ENCODE peak calls at places on chromosomes 6 and 20, in seven cellular contexts. H, Y, O, W, R, P and G are unnamed samples.
A peak's percentile ranks its signal among the peaks of the same experiment; 100 is the strongest.

GRCh38 chr20:62122659-62123449 is 579 bp downstream of the LSM14B start:
- DNase-seq in Y (peak; percentile 85), P (peak; percentile 16), O (peak; percentile 11), H (peak; percentile 40), R (peak; percentile 81), W (peak; percentile 45), G (peak; percentile 23)

GRCh38 chr6:2625581-2625980 is 125.1 kb downstream of the MYLK4 start:
- DNase-seq in H (no peak), R (no peak), W (no peak), O (no peak), P (no peak), Y (no peak), G (no peak)

GRCh38 chr6:136351518-136352106 is 62.0 kb upstream of the BCLAF1 start:
- DNase-seq in Y (no peak), P (no peak), H (no peak), R (no peak), W (peak; percentile 16), O (no peak), G (no peak)

GRCh38 chr6:42690151-42690702 is 32.2 kb downstream of the PRPH2 start:
- DNase-seq in H (no peak), O (no peak), Y (no peak), W (no peak), P (no peak), R (no peak), G (no peak)

GRCh38 chr6:31396422-31397152 is 6.8 kb upstream of the MICA start:
- DNase-seq in O (peak; percentile 80), H (peak; percentile 79), R (peak; percentile 81), P (peak; percentile 71), W (peak; percentile 84), Y (peak; percentile 77), G (peak; percentile 78)

GRCh38 chr20:35339007-35339406 is 46.8 kb upstream of the FAM83C start:
- DNase-seq in O (no peak), H (no peak), R (peak; percentile 56), P (no peak), Y (no peak), W (no peak), G (no peak)

GRCh38 chr20:31568773-31569162 is 36.3 kb upstream of the ID1 start:
- DNase-seq in Y (no peak), W (no peak), R (no peak), P (no peak), O (no peak), H (no peak), G (no peak)

GRCh38 chr6:21949211-21949801 is 347.5 kb downstream of the PRL start:
- DNase-seq in P (no peak), H (no peak), R (peak; percentile 60), Y (no peak), W (no peak), O (no peak), G (no peak)

GRCh38 chr20:63183422-63184146 is 32.3 kb downstream of the YTHDF1 start:
- DNase-seq in Y (no peak), R (peak; percentile 82), O (peak; percentile 35), P (peak; percentile 20), W (peak; percentile 80), H (peak; percentile 35), G (peak; percentile 22)

GRCh38 chr6:133435065-133435728 is 194.0 kb downstream of the EYA4 start:
- DNase-seq in P (no peak), R (no peak), W (no peak), H (no peak), Y (peak; percentile 88), O (no peak), G (peak; percentile 23)

GRCh38 chr6:14100098-14100497 is 17.5 kb upstream of the CD83 start:
- DNase-seq in O (no peak), Y (no peak), W (no peak), R (no peak), P (no peak), H (no peak), G (no peak)

GRCh38 chr6:101013612-101014195 is 132.6 kb upstream of the ASCC3 start:
- DNase-seq in Y (no peak), W (no peak), O (no peak), P (no peak), R (no peak), H (no peak), G (no peak)

GRCh38 chr6:128580224-128581110 is 60.1 kb upstream of the PTPRK start:
- DNase-seq in O (no peak), P (peak; percentile 92), R (no peak), Y (no peak), W (no peak), H (no peak), G (no peak)

GRCh38 chr6:158471339-158471738 is 88.6 kb upstream of the TMEM181 start:
- DNase-seq in O (no peak), R (no peak), P (no peak), Y (no peak), H (no peak), W (no peak), G (no peak)
- H3K27me3 ChIP-seq in O (no peaks in the 10 kb centered on the region), R (no peaks in the 10 kb centered on the region), P (no peaks in the 10 kb centered on the region), Y (no peaks in the 10 kb centered on the region), H (no peaks in the 10 kb centered on the region), W (peaks cover 66% of the 10 kb centered on the region), G (no peaks in the 10 kb centered on the region)

GRCh38 chr6:98834060-98835031 is at the start of gene POU3F2:
- DNase-seq in W (peak; percentile 98), H (peak; percentile 54), O (peak; percentile 90), R (peak; percentile 95), Y (peak; percentile 57), P (peak; percentile 19), G (no peak)
- H3K27me3 ChIP-seq in W (peaks cover 96% of the 10 kb centered on the region), H (peaks cover 44% of the 10 kb centered on the region), O (peaks cover 74% of the 10 kb centered on the region), R (peaks cover 19% of the 10 kb centered on the region), Y (peaks cover 88% of the 10 kb centered on the region), P (peaks cover 61% of the 10 kb centered on the region), G (peaks cover 99% of the 10 kb centered on the region)

GRCh38 chr6:28232785-28233184 is 7.7 kb downstream of the ZSCAN9 start:
- DNase-seq in H (no peak), W (no peak), P (no peak), O (no peak), R (no peak), Y (no peak), G (no peak)
- H3K27me3 ChIP-seq in H (no peaks in the 10 kb centered on the region), W (no peaks in the 10 kb centered on the region), P (no peaks in the 10 kb centered on the region), O (no peaks in the 10 kb centered on the region), R (no peaks in the 10 kb centered on the region), Y (no peaks in the 10 kb centered on the region), G (no peaks in the 10 kb centered on the region)

DNA sequence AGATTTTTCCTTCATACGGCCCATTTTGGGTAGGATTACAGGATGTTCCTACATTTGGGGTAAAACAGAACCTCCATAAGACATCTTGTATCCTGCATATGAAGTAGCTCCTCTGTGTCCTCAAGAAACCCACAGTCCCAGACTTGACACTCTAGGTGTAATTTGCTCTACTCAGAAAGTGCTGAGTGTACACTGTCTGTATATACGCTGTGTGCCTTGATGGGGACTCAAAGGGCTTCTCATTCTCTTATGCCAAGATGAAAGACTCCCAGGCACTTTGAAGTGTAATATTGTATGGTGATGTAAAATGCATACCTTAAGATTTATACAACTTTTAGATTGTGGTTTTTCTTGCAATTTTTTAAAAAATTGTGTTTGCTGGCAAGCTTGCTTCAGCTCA is 5.2 kb downstream of the TFAP2D start:
- DNase-seq in W (no peak), O (no peak), R (no peak), H (no peak), P (no peak), Y (no peak), G (no peak)
- H3K27me3 ChIP-seq in W (peaks cover 100% of the 10 kb centered on the region), O (peaks cover 61% of the 10 kb centered on the region), R (no peaks in the 10 kb centered on the region), H (no peaks in the 10 kb centered on the region), P (peaks cover 72% of the 10 kb centered on the region), Y (peaks cover 5% of the 10 kb centered on the region), G (peaks cover 81% of the 10 kb centered on the region)